ENCODE peak calls at places on chromosomes 16 and 17, in four cellular contexts. One of them, this sample, is unnamed.

GRCh38 chr17:2050871-2051387 is 4.0 kb upstream of the HIC1 start:
- DNase-seq in activated naive CD4-positive, alpha-beta T cell: no peak
- DNase-seq in iris pigment epithelial cell: peak; percentile 61
- DNase-seq in fibroblast of lung: peak; percentile 68
- DNase-seq in this sample: peak; percentile 83

GRCh38 chr17:73551144-73551543 is 93.1 kb downstream of the SDK2 start:
- DNase-seq in activated naive CD4-positive, alpha-beta T cell: no peak
- DNase-seq in fibroblast of lung: no peak
- DNase-seq in iris pigment epithelial cell: no peak
- DNase-seq in this sample: no peak

GRCh38 chr17:73969956-73970355 is 233.5 kb upstream of the RPL38 start:
- DNase-seq in activated naive CD4-positive, alpha-beta T cell: no peak
- DNase-seq in fibroblast of lung: no peak
- DNase-seq in iris pigment epithelial cell: no peak
- DNase-seq in this sample: no peak

GRCh38 chr16:49441366-49441780 is 67.8 kb downstream of the C16orf78 start:
- DNase-seq in activated naive CD4-positive, alpha-beta T cell: peak; percentile 55
- DNase-seq in fibroblast of lung: no peak
- DNase-seq in iris pigment epithelial cell: no peak
- DNase-seq in this sample: no peak

GRCh38 chr17:45828171-45829133 is 16.2 kb upstream of the SPPL2C start:
- DNase-seq in iris pigment epithelial cell: peak; percentile 43
- DNase-seq in fibroblast of lung: no peak
- DNase-seq in activated naive CD4-positive, alpha-beta T cell: no peak
- DNase-seq in this sample: no peak

GRCh38 chr16:15811778-15812750 is 44.8 kb downstream of the MYH11 start:
- DNase-seq in iris pigment epithelial cell: peak; percentile 85
- DNase-seq in activated naive CD4-positive, alpha-beta T cell: no peak
- DNase-seq in fibroblast of lung: peak; percentile 94
- DNase-seq in this sample: peak; percentile 93

GRCh38 chr17:82520041-82520910 is 744 bp downstream of the FOXK2 start:
- DNase-seq in iris pigment epithelial cell: no peak
- DNase-seq in fibroblast of lung: peak; percentile 28
- DNase-seq in activated naive CD4-positive, alpha-beta T cell: peak; percentile 4
- DNase-seq in this sample: peak; percentile 67

GRCh38 chr17:31564883-31565297 is 173.4 kb downstream of the RAB11FIP4 start:
- DNase-seq in fibroblast of lung: peak; percentile 85
- DNase-seq in iris pigment epithelial cell: peak; percentile 61
- DNase-seq in activated naive CD4-positive, alpha-beta T cell: no peak
- DNase-seq in this sample: peak; percentile 62

GRCh38 chr17:40019140-40019991 is 4.1 kb downstream of the CSF3 start:
- DNase-seq in activated naive CD4-positive, alpha-beta T cell: no peak
- DNase-seq in iris pigment epithelial cell: peak; percentile 86
- DNase-seq in fibroblast of lung: peak; percentile 74
- DNase-seq in this sample: no peak

GRCh38 chr16:31451201-31451600 is 8.1 kb upstream of the ARMC5 start:
- DNase-seq in iris pigment epithelial cell: no peak
- DNase-seq in activated naive CD4-positive, alpha-beta T cell: no peak
- DNase-seq in fibroblast of lung: no peak
- DNase-seq in this sample: no peak

GRCh38 chr17:59371426-59372099 is 40.1 kb downstream of the YPEL2 start:
- DNase-seq in activated naive CD4-positive, alpha-beta T cell: no peak
- DNase-seq in iris pigment epithelial cell: peak; percentile 85
- DNase-seq in fibroblast of lung: peak; percentile 51
- DNase-seq in this sample: peak; percentile 76

GRCh38 chr17:82675476-82676245 is 22.8 kb downstream of the RAB40B start:
- DNase-seq in fibroblast of lung: no peak
- DNase-seq in activated naive CD4-positive, alpha-beta T cell: no peak
- DNase-seq in iris pigment epithelial cell: no peak
- DNase-seq in this sample: no peak

GRCh38 chr17:43517161-43517560 is 29.0 kb downstream of the ETV4 start:
- DNase-seq in iris pigment epithelial cell: no peak
- DNase-seq in activated naive CD4-positive, alpha-beta T cell: no peak
- DNase-seq in fibroblast of lung: peak; percentile 38
- DNase-seq in this sample: no peak

GRCh38 chr16:89031715-89032659 is 55.0 kb upstream of the CBFA2T3 start:
- DNase-seq in fibroblast of lung: no peak
- DNase-seq in iris pigment epithelial cell: no peak
- DNase-seq in activated naive CD4-positive, alpha-beta T cell: peak; percentile 19
- DNase-seq in this sample: no peak

GRCh38 chr16:51392651-51393187 is 241.6 kb upstream of the SALL1 start:
- DNase-seq in iris pigment epithelial cell: peak; percentile 37
- DNase-seq in activated naive CD4-positive, alpha-beta T cell: no peak
- DNase-seq in fibroblast of lung: peak; percentile 86
- DNase-seq in this sample: peak; percentile 98

GRCh38 chr16:69940676-69941075 is 10.5 kb upstream of the CLEC18A start:
- DNase-seq in activated naive CD4-positive, alpha-beta T cell: no peak
- DNase-seq in iris pigment epithelial cell: no peak
- DNase-seq in fibroblast of lung: no peak
- DNase-seq in this sample: no peak

GRCh38 chr16:57867000-57867561 is 64.8 kb upstream of the KIFC3 start:
- DNase-seq in fibroblast of lung: no peak
- DNase-seq in activated naive CD4-positive, alpha-beta T cell: no peak
- DNase-seq in iris pigment epithelial cell: no peak
- DNase-seq in this sample: no peak

This sample was measured in mesenchymal stem cell.